ENCODE peak calls at places on chromosomes 7 and 10, in eight cellular contexts. One of them, this sample, is unnamed. For H3K4me1, the result is how much of the 10 kb centered on the place peaks cover.

GRCh38 chr7:139183878-139184338 is 47.1 kb upstream of the UBN2 start:
- DNase-seq in left ventricle myocardium inferior: no peak
- DNase-seq in HCT116: no peak
- DNase-seq in cardiac muscle cell: no peak
- DNase-seq in fibroblast of lung: no peak
- DNase-seq in IMR-90: no peak
- DNase-seq in Caco-2: no peak
- DNase-seq in heart left ventricle: no peak
- DNase-seq in this sample: no peak

GRCh38 chr10:89563861-89564478 is 28.6 kb upstream of the SLC16A12 start:
- DNase-seq in left ventricle myocardium inferior: no peak
- DNase-seq in HCT116: peak
- DNase-seq in cardiac muscle cell: peak
- DNase-seq in fibroblast of lung: peak
- DNase-seq in IMR-90: peak
- DNase-seq in Caco-2: no peak
- DNase-seq in heart left ventricle: no peak
- DNase-seq in this sample: no peak

GRCh38 chr10:47291682-47292081 is 8.3 kb upstream of the GDF10 start:
- DNase-seq in left ventricle myocardium inferior: no peak
- DNase-seq in HCT116: no peak
- DNase-seq in cardiac muscle cell: no peak
- DNase-seq in fibroblast of lung: no peak
- DNase-seq in IMR-90: no peak
- DNase-seq in Caco-2: no peak
- DNase-seq in heart left ventricle: no peak
- DNase-seq in this sample: no peak

GRCh38 chr7:134699871-134700270 is 53.2 kb downstream of the BPGM start:
- DNase-seq in left ventricle myocardium inferior: no peak
- DNase-seq in HCT116: no peak
- DNase-seq in cardiac muscle cell: no peak
- DNase-seq in fibroblast of lung: no peak
- DNase-seq in IMR-90: no peak
- DNase-seq in Caco-2: no peak
- DNase-seq in heart left ventricle: no peak
- DNase-seq in this sample: no peak

GRCh38 chr7:131040467-131040932 is 287.2 kb upstream of the MKLN1 start:
- DNase-seq in left ventricle myocardium inferior: no peak
- DNase-seq in HCT116: peak
- DNase-seq in cardiac muscle cell: peak
- DNase-seq in fibroblast of lung: peak
- DNase-seq in IMR-90: peak
- DNase-seq in Caco-2: peak
- DNase-seq in heart left ventricle: peak
- DNase-seq in this sample: peak

GRCh38 chr10:78197628-78198272 is 164.1 kb downstream of the RPS24 start:
- DNase-seq in left ventricle myocardium inferior: no peak
- DNase-seq in HCT116: no peak
- DNase-seq in cardiac muscle cell: no peak
- DNase-seq in fibroblast of lung: no peak
- DNase-seq in IMR-90: no peak
- DNase-seq in Caco-2: no peak
- DNase-seq in heart left ventricle: no peak
- DNase-seq in this sample: no peak

GRCh38 chr7:143210541-143210940 is 11.3 kb upstream of the TAS2R40 start:
- DNase-seq in left ventricle myocardium inferior: no peak
- DNase-seq in HCT116: no peak
- DNase-seq in cardiac muscle cell: no peak
- DNase-seq in fibroblast of lung: no peak
- DNase-seq in IMR-90: no peak
- DNase-seq in Caco-2: no peak
- DNase-seq in heart left ventricle: no peak
- DNase-seq in this sample: no peak

GRCh38 chr7:157687158-157687557 is 350.4 kb downstream of the DNAJB6 start:
- DNase-seq in left ventricle myocardium inferior: no peak
- DNase-seq in HCT116: no peak
- DNase-seq in cardiac muscle cell: no peak
- DNase-seq in fibroblast of lung: no peak
- DNase-seq in IMR-90: no peak
- DNase-seq in Caco-2: no peak
- DNase-seq in heart left ventricle: no peak
- DNase-seq in this sample: no peak

GRCh38 chr10:21494221-21495001 is 31.1 kb downstream of the SKIDA1 start:
- DNase-seq in left ventricle myocardium inferior: peak
- DNase-seq in HCT116: no peak
- DNase-seq in cardiac muscle cell: peak
- DNase-seq in fibroblast of lung: peak
- DNase-seq in IMR-90: no peak
- DNase-seq in Caco-2: peak
- DNase-seq in heart left ventricle: peak
- DNase-seq in this sample: no peak

GRCh38 chr10:11547111-11547625 is 64.3 kb downstream of the USP6NL start:
- DNase-seq in left ventricle myocardium inferior: no peak
- DNase-seq in HCT116: no peak
- DNase-seq in cardiac muscle cell: no peak
- DNase-seq in fibroblast of lung: peak
- DNase-seq in IMR-90: no peak
- DNase-seq in Caco-2: no peak
- DNase-seq in heart left ventricle: no peak
- DNase-seq in this sample: peak

GRCh38 chr7:118573065-118573464 is 348.6 kb downstream of the ANKRD7 start:
- DNase-seq in left ventricle myocardium inferior: no peak
- DNase-seq in HCT116: no peak
- DNase-seq in cardiac muscle cell: no peak
- DNase-seq in fibroblast of lung: peak
- DNase-seq in IMR-90: no peak
- DNase-seq in Caco-2: no peak
- DNase-seq in heart left ventricle: no peak
- DNase-seq in this sample: no peak

GRCh38 chr7:47819054-47819920 is 129.0 kb downstream of the PKD1L1 start:
- DNase-seq in left ventricle myocardium inferior: peak
- DNase-seq in HCT116: peak
- DNase-seq in cardiac muscle cell: peak
- DNase-seq in fibroblast of lung: peak
- DNase-seq in IMR-90: peak
- DNase-seq in Caco-2: peak
- DNase-seq in heart left ventricle: peak
- DNase-seq in this sample: peak

GRCh38 chr10:119006451-119007210 is 22.9 kb upstream of the NANOS1 start:
- DNase-seq in left ventricle myocardium inferior: no peak
- DNase-seq in HCT116: no peak
- DNase-seq in cardiac muscle cell: no peak
- DNase-seq in fibroblast of lung: peak
- DNase-seq in IMR-90: peak
- DNase-seq in Caco-2: peak
- DNase-seq in heart left ventricle: no peak
- DNase-seq in this sample: peak

GRCh38 chr10:69180525-69181204 is 631 bp downstream of the SUPV3L1 start:
- DNase-seq in left ventricle myocardium inferior: no peak
- DNase-seq in HCT116: no peak
- DNase-seq in cardiac muscle cell: no peak
- DNase-seq in fibroblast of lung: no peak
- DNase-seq in IMR-90: peak
- DNase-seq in Caco-2: peak
- DNase-seq in heart left ventricle: no peak
- DNase-seq in this sample: no peak

GRCh38 chr10:49058341-49059255 is 56.7 kb downstream of the VSTM4 start:
- DNase-seq in left ventricle myocardium inferior: peak
- DNase-seq in HCT116: no peak
- DNase-seq in cardiac muscle cell: no peak
- DNase-seq in fibroblast of lung: no peak
- DNase-seq in IMR-90: no peak
- DNase-seq in Caco-2: no peak
- DNase-seq in heart left ventricle: peak
- DNase-seq in this sample: no peak

GRCh38 chr7:156892086-156892800 is 740 bp downstream of the LMBR1 start:
- DNase-seq in left ventricle myocardium inferior: peak
- DNase-seq in HCT116: no peak
- DNase-seq in cardiac muscle cell: peak
- DNase-seq in fibroblast of lung: peak
- DNase-seq in IMR-90: no peak
- DNase-seq in Caco-2: peak
- DNase-seq in heart left ventricle: peak
- DNase-seq in this sample: no peak

GRCh38 chr10:777913-778479 is 88.5 kb upstream of the DIP2C start:
- DNase-seq in left ventricle myocardium inferior: no peak
- DNase-seq in HCT116: no peak
- DNase-seq in cardiac muscle cell: no peak
- DNase-seq in fibroblast of lung: no peak
- DNase-seq in IMR-90: no peak
- DNase-seq in Caco-2: no peak
- DNase-seq in heart left ventricle: no peak
- DNase-seq in this sample: no peak

GRCh38 chr10:51907342-51907741 is 207.9 kb upstream of the CSTF2T start:
- DNase-seq in left ventricle myocardium inferior: no peak
- DNase-seq in HCT116: no peak
- DNase-seq in cardiac muscle cell: no peak
- DNase-seq in fibroblast of lung: no peak
- DNase-seq in IMR-90: no peak
- DNase-seq in Caco-2: no peak
- DNase-seq in heart left ventricle: no peak
- DNase-seq in this sample: no peak

GRCh38 chr10:32952541-32953276 is 5.3 kb downstream of the ITGB1 start:
- DNase-seq in left ventricle myocardium inferior: no peak
- DNase-seq in HCT116: no peak
- DNase-seq in cardiac muscle cell: no peak
- DNase-seq in fibroblast of lung: no peak
- DNase-seq in IMR-90: no peak
- DNase-seq in Caco-2: no peak
- DNase-seq in heart left ventricle: no peak
- DNase-seq in this sample: no peak

GRCh38 chr10:63123963-63124362 is 9.2 kb upstream of the NRBF2 start:
- DNase-seq in left ventricle myocardium inferior: no peak
- DNase-seq in HCT116: no peak
- DNase-seq in cardiac muscle cell: no peak
- DNase-seq in fibroblast of lung: no peak
- DNase-seq in IMR-90: no peak
- DNase-seq in Caco-2: no peak
- DNase-seq in heart left ventricle: no peak
- DNase-seq in this sample: no peak

GRCh38 chr7:12174931-12175330 is 36.2 kb upstream of the TMEM106B start:
- DNase-seq in left ventricle myocardium inferior: no peak
- DNase-seq in HCT116: no peak
- DNase-seq in cardiac muscle cell: no peak
- DNase-seq in fibroblast of lung: no peak
- DNase-seq in IMR-90: no peak
- DNase-seq in Caco-2: no peak
- DNase-seq in heart left ventricle: no peak
- DNase-seq in this sample: peak

DNA sequence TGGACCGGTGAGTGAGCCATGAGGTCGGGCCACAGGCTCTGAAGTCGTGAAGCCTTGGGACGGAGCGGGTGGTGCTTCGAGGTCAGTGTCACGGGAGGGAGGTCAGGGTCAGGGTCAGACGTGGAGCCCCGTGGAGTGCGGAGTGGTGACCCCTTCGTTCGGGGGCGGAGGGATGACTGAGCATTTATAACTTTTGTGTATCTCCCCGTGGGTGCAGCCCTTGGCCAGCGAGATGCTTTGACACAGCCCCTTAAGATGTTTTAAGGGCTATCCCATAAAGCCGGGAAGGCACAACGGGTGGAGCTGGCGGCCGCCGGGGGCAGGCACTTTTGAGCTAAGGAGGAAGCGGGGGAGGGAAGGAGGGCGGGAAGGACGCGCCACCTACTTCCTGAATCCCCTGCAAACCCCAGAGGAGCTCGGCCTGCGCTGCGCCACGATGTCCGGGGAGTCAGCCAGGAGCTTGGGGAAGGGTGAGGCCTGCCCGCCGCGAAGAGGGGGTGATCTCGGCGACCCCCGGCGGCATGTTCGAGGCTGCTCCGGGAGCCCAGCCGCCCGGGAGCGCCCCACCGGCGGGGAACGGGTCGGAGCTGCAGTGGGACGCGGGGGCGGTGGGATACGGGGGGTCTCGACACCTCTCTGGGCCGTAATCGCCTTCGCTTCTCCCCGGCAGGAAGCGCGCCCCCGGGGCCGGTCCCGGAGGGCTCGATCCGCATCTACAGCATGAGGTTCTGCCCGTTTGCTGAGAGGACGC is at the start of gene GSTO1:
- DNase-seq in left ventricle myocardium inferior: peak
- DNase-seq in HCT116: peak
- DNase-seq in cardiac muscle cell: peak
- DNase-seq in fibroblast of lung: peak
- DNase-seq in IMR-90: peak
- DNase-seq in Caco-2: peak
- DNase-seq in heart left ventricle: peak
- DNase-seq in this sample: no peak
- TF ChIP-seq CTCF in left ventricle myocardium inferior: peak
- TF ChIP-seq CTCF in HCT116: no peak
- TF ChIP-seq CTCF in cardiac muscle cell: no peak
- TF ChIP-seq CTCF in fibroblast of lung: no peak
- TF ChIP-seq CTCF in IMR-90: no peak
- TF ChIP-seq CTCF in Caco-2: no peak
- TF ChIP-seq CTCF in heart left ventricle: no peak
- TF ChIP-seq CTCF in this sample: peak

GRCh38 chr10:128221787-128222186 is 95.6 kb upstream of the MKI67 start:
- DNase-seq in left ventricle myocardium inferior: no peak
- DNase-seq in HCT116: no peak
- DNase-seq in cardiac muscle cell: no peak
- DNase-seq in fibroblast of lung: no peak
- DNase-seq in IMR-90: no peak
- DNase-seq in Caco-2: no peak
- DNase-seq in heart left ventricle: no peak
- DNase-seq in this sample: peak
- H3K4me1 ChIP-seq in left ventricle myocardium inferior: under half
- H3K4me1 ChIP-seq in HCT116: under half
- H3K4me1 ChIP-seq in cardiac muscle cell: under half
- H3K4me1 ChIP-seq in fibroblast of lung: under half
- H3K4me1 ChIP-seq in IMR-90: under half
- H3K4me1 ChIP-seq in Caco-2: under half
- H3K4me1 ChIP-seq in heart left ventricle: under half
- H3K4me1 ChIP-seq in this sample: under half

GRCh38 chr10:35304649-35305048 is 31.7 kb upstream of the CCNY start:
- DNase-seq in left ventricle myocardium inferior: no peak
- DNase-seq in HCT116: no peak
- DNase-seq in cardiac muscle cell: no peak
- DNase-seq in fibroblast of lung: no peak
- DNase-seq in IMR-90: no peak
- DNase-seq in Caco-2: no peak
- DNase-seq in heart left ventricle: no peak
- DNase-seq in this sample: no peak
- TF ChIP-seq CTCF in left ventricle myocardium inferior: peak
- TF ChIP-seq CTCF in HCT116: no peak
- TF ChIP-seq CTCF in cardiac muscle cell: no peak
- TF ChIP-seq CTCF in fibroblast of lung: no peak
- TF ChIP-seq CTCF in IMR-90: no peak
- TF ChIP-seq CTCF in Caco-2: no peak
- TF ChIP-seq CTCF in heart left ventricle: no peak
- TF ChIP-seq CTCF in this sample: no peak

GRCh38 chr7:90334193-90334843 is 12.2 kb upstream of the GTPBP10 start:
- DNase-seq in left ventricle myocardium inferior: no peak
- DNase-seq in HCT116: no peak
- DNase-seq in cardiac muscle cell: no peak
- DNase-seq in fibroblast of lung: no peak
- DNase-seq in IMR-90: no peak
- DNase-seq in Caco-2: no peak
- DNase-seq in heart left ventricle: no peak
- DNase-seq in this sample: no peak

DNA sequence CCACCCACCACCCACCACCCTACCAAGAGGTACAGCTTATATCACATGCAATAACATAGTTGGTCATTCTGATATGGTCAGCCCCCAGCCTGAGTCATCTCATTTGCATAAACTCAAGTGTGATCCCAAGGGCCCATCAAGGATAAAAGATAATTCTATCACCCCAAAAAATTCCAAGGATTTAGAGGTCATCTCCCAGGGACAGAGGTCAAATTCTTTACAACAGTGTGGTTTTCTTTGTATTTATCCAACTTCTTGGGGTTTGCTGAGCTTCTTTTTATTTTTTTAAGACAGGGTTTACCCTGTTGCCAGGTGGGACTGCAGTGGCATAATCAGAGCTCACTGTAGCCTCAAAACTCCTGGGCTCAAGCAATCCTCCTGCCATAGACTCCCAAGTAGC is 9.4 kb upstream of the GTPBP10 start:
- DNase-seq in left ventricle myocardium inferior: no peak
- DNase-seq in HCT116: no peak
- DNase-seq in cardiac muscle cell: no peak
- DNase-seq in fibroblast of lung: no peak
- DNase-seq in IMR-90: no peak
- DNase-seq in Caco-2: no peak
- DNase-seq in heart left ventricle: no peak
- DNase-seq in this sample: no peak
- H3K4me1 ChIP-seq in left ventricle myocardium inferior: under half
- H3K4me1 ChIP-seq in HCT116: under half
- H3K4me1 ChIP-seq in cardiac muscle cell: under half
- H3K4me1 ChIP-seq in fibroblast of lung: under half
- H3K4me1 ChIP-seq in IMR-90: under half
- H3K4me1 ChIP-seq in Caco-2: under half
- H3K4me1 ChIP-seq in heart left ventricle: under half
- H3K4me1 ChIP-seq in this sample: under half

This sample was measured in foreskin keratinocyte.